ENCODE peak calls at places on chromosomes 13 and 19, in six cellular contexts. Z is IMR-90, I is A549, W is GM12878, Q is HepG2, Y is K562. E is an unnamed sample.

GRCh38 chr13:48094404-48094780 is 512 bp downstream of the MED4 start:
- DNase-seq in Q (no peak), I (no peak), W (no peak), Y (peak; percentile 21), Z (no peak), E (no peak)

GRCh38 chr13:24925318-24926231 is 161.6 kb downstream of the RNF17 start:
- DNase-seq in Z (no peak), W (no peak), I (no peak), Q (peak; percentile 43), Y (no peak), E (no peak)

GRCh38 chr13:60158321-60158801 is 5.4 kb downstream of the DIAPH3 start:
- DNase-seq in Y (no peak), Q (no peak), W (no peak), I (no peak), Z (no peak), E (no peak)

GRCh38 chr13:42876810-42877550 is 95.6 kb downstream of the FAM216B start:
- DNase-seq in Y (no peak), Z (peak; percentile 66), Q (no peak), I (no peak), W (no peak), E (no peak)

GRCh38 chr19:56740478-56740877 is 68.9 kb upstream of the ZNF835 start:
- DNase-seq in I (no peak), Q (no peak), Y (no peak), W (no peak), Z (no peak), E (no peak)

GRCh38 chr13:32548837-32549236 is 10.2 kb upstream of the N4BP2L2 start:
- DNase-seq in Q (no peak), W (no peak), Z (peak; percentile 41), Y (no peak), I (no peak), E (no peak)

GRCh38 chr19:46147791-46148288 is at the start of gene IGFL2:
- DNase-seq in Y (no peak), Z (no peak), W (no peak), Q (no peak), I (no peak), E (no peak)

GRCh38 chr19:4305659-4306058 is 1.3 kb downstream of the FSD1 start:
- DNase-seq in Y (no peak), Z (no peak), I (no peak), Q (no peak), W (no peak), E (no peak)

GRCh38 chr13:97386832-97387486 is 47.0 kb upstream of the RAP2A start:
- DNase-seq in Z (no peak), I (no peak), W (no peak), Q (no peak), Y (no peak), E (no peak)

GRCh38 chr19:45999653-46000121 is 4.4 kb downstream of the CCDC61 start:
- DNase-seq in I (no peak), W (no peak), Y (peak; percentile 57), Q (no peak), Z (peak; percentile 43), E (peak; percentile 86)

GRCh38 chr19:58563034-58563573 is 4.7 kb upstream of the UBE2M start:
- DNase-seq in Q (no peak), Z (no peak), W (no peak), I (no peak), Y (no peak), E (peak; percentile 78)

GRCh38 chr13:34249546-34249945 is 431.6 kb downstream of the RFC3 start:
- DNase-seq in Y (no peak), Z (no peak), Q (no peak), W (no peak), I (no peak), E (no peak)

GRCh38 chr19:27971071-27971470 is 1241.9 kb downstream of the UQCRFS1 start:
- DNase-seq in I (no peak), Z (no peak), Y (no peak), Q (no peak), W (no peak), E (no peak)

GRCh38 chr13:110305544-110305943 is 1.4 kb downstream of the COL4A1 start:
- DNase-seq in I (no peak), W (no peak), Z (no peak), Q (no peak), Y (no peak), E (no peak)
- TF ChIP-seq SMC3 in I (no peak), W (no peak), Z (no peak), Q (no peak), Y (no peak), E (no peak)

GRCh38 chr13:46905249-46905648 is 8.4 kb upstream of the HTR2A start:
- DNase-seq in I (no peak), Z (peak; percentile 26), Y (no peak), Q (no peak), W (no peak), E (no peak)
- TF ChIP-seq SMC3 in I (no peak), Z (peak; percentile 18), Y (no peak), Q (no peak), W (peak; percentile 39), E (peak; percentile 29)

GRCh38 chr13:112898786-112899617 is 70.0 kb upstream of the MCF2L start:
- DNase-seq in Q (no peak), Z (no peak), Y (no peak), I (no peak), W (no peak), E (no peak)

GRCh38 chr13:112897956-112898785 is 70.8 kb upstream of the MCF2L start:
- DNase-seq in W (no peak), Y (no peak), I (no peak), Q (no peak), Z (no peak), E (no peak)

GRCh38 chr13:112897603-112897955 is 71.4 kb upstream of the MCF2L start:
- DNase-seq in Z (no peak), Y (no peak), Q (no peak), W (no peak), I (no peak), E (no peak)

GRCh38 chr13:112895521-112896465 is 73.2 kb upstream of the MCF2L start:
- DNase-seq in Y (no peak), I (no peak), W (no peak), Z (no peak), Q (no peak), E (no peak)

GRCh38 chr13:112896736-112897602 is 72.0 kb upstream of the MCF2L start:
- DNase-seq in Q (no peak), Y (no peak), I (no peak), W (no peak), Z (no peak), E (no peak)
- TF ChIP-seq SMC3 in Q (no peak), Y (no peak), I (no peak), W (no peak), Z (no peak), E (no peak)

GRCh38 chr19:43784981-43785808 is 4.4 kb upstream of the KCNN4 start:
- DNase-seq in Z (peak; percentile 67), Q (peak; percentile 60), I (peak; percentile 81), Y (peak; percentile 76), W (no peak), E (peak; percentile 84)
- TF ChIP-seq SMC3 in Z (peak; percentile 96), Q (peak; percentile 81), I (peak; percentile 97), Y (peak; percentile 92), W (peak; percentile 98), E (peak; percentile 87)

GRCh38 chr13:37488682-37489081 is 109.9 kb downstream of the POSTN start:
- DNase-seq in W (no peak), Y (no peak), Z (peak; percentile 62), Q (no peak), I (no peak), E (no peak)

GRCh38 chr13:37485766-37486165 is 112.8 kb downstream of the POSTN start:
- DNase-seq in Y (no peak), W (no peak), I (no peak), Q (no peak), Z (peak; percentile 33), E (no peak)

GRCh38 chr13:37484056-37484455 is 114.5 kb downstream of the POSTN start:
- DNase-seq in W (no peak), Y (no peak), I (no peak), Z (no peak), Q (no peak), E (no peak)

GRCh38 chr13:37490176-37490575 is 108.4 kb downstream of the POSTN start:
- DNase-seq in W (no peak), Y (no peak), I (no peak), Q (no peak), Z (peak; percentile 14), E (no peak)

DNA sequence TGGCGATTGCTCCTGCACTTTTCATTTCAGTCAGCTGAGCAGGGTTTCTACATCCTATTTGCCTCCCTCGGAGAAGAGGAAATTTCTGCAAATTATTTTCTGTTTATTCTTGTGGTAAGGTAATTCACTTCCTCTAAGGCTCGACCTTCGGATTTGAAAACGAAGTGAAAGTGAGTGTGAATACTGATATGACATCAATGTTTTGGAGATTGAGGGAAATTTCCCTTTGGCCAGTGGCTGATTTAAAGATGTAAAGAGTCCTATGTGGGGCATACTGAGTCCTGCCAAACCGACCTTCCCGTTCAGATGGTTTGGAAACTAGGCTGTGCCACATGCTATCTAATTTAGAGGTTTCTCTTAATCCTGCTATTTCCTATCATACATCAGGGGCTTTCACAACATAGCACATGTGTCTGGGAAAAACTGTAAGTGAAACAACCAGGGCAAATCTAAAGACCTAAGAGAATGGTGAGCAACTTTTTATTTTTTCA is 112.4 kb downstream of the POSTN start:
- DNase-seq in Q (no peak), Y (no peak), I (no peak), W (no peak), Z (no peak), E (no peak)
- TF ChIP-seq SMC3 in Q (no peak), Y (no peak), I (no peak), W (no peak), Z (no peak), E (no peak)

DNA sequence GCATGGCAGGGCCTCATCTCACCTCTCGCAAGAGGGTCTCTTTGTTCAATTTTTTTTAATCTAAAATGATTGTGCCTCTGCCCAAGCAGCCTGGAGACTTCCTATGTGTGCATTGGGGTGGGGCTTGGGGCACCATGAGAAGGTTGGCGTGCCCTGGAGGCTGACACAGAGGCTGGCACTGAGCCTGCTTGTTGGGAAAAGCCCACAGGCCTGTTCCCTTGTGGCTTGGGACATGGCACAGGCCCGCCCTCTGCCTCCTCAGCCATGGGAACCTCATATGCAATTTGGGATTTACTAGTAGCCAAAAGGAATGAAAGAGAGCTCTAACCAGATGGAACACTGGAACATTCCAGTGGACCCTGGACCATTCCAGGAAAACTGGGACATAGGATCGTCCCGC is 8.0 kb downstream of the FXYD3 start:
- DNase-seq in W (no peak), I (no peak), Z (no peak), Q (no peak), Y (no peak), E (no peak)
- TF ChIP-seq SMC3 in W (no peak), I (no peak), Z (no peak), Q (no peak), Y (no peak), E (no peak)

DNA sequence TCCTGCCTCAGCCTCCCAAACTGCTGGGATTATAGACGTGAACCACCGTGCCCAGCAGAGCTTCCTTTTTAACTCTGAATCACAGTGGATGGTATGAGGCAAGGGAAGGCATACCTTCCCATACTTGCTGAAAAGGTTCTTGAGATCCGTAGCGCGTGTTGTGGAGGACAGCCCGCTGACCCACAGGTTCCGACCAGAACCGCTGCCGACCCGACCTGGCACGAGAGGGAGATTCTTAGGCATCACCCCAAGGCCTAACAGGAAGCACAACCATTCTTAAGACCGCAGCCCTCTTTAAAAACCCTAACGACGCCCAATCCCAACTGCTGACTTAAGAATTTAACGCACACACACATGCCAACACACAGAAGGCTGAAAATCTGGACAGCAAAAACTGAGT is 12.7 kb downstream of the SAFB2 start:
- DNase-seq in Y (no peak), W (no peak), Z (no peak), I (no peak), Q (no peak), E (no peak)
- TF ChIP-seq SMC3 in Y (no peak), W (no peak), Z (no peak), I (no peak), Q (no peak), E (no peak)